ENCODE peak calls at places on chromosomes 5 and 9, in nine cellular contexts. One of them, this sample, is unnamed.

GRCh38 chr5:124315746-124316415 is 430.6 kb downstream of the ZNF608 start:
- DNase-seq in neuronal stem cell: no peak
- DNase-seq in stomach: no peak
- DNase-seq in effector memory CD4-positive, alpha-beta T cell: no peak
- DNase-seq in lung: no peak
- DNase-seq in esophagus squamous epithelium: no peak
- DNase-seq in IMR-90: peak
- DNase-seq in right atrium auricular region: no peak
- DNase-seq in uterus: no peak
- DNase-seq in this sample: no peak

GRCh38 chr9:130043654-130044623 is 950 bp upstream of the FNBP1 start:
- DNase-seq in effector memory CD4-positive, alpha-beta T cell: no peak
- DNase-seq in lung: no peak
- DNase-seq in right atrium auricular region: peak
- DNase-seq in stomach: peak
- DNase-seq in uterus: peak
- DNase-seq in neuronal stem cell: no peak
- DNase-seq in IMR-90: peak
- DNase-seq in esophagus squamous epithelium: no peak
- DNase-seq in this sample: peak

GRCh38 chr5:145718956-145719355 is 116.2 kb downstream of the PRELID2 start:
- DNase-seq in right atrium auricular region: no peak
- DNase-seq in neuronal stem cell: no peak
- DNase-seq in IMR-90: peak
- DNase-seq in effector memory CD4-positive, alpha-beta T cell: no peak
- DNase-seq in lung: no peak
- DNase-seq in stomach: no peak
- DNase-seq in esophagus squamous epithelium: no peak
- DNase-seq in uterus: no peak
- DNase-seq in this sample: no peak

GRCh38 chr5:128062172-128062746 is 21.3 kb upstream of the SLC12A2 start:
- DNase-seq in stomach: no peak
- DNase-seq in uterus: no peak
- DNase-seq in esophagus squamous epithelium: no peak
- DNase-seq in IMR-90: peak
- DNase-seq in right atrium auricular region: no peak
- DNase-seq in neuronal stem cell: no peak
- DNase-seq in lung: no peak
- DNase-seq in effector memory CD4-positive, alpha-beta T cell: no peak
- DNase-seq in this sample: no peak

GRCh38 chr9:37034320-37034937 is 361 bp upstream of the PAX5 start:
- DNase-seq in right atrium auricular region: no peak
- DNase-seq in neuronal stem cell: no peak
- DNase-seq in lung: no peak
- DNase-seq in effector memory CD4-positive, alpha-beta T cell: no peak
- DNase-seq in stomach: no peak
- DNase-seq in uterus: no peak
- DNase-seq in esophagus squamous epithelium: no peak
- DNase-seq in IMR-90: no peak
- DNase-seq in this sample: peak

GRCh38 chr9:1738511-1739100 is 276.5 kb upstream of the SMARCA2 start:
- DNase-seq in esophagus squamous epithelium: no peak
- DNase-seq in stomach: no peak
- DNase-seq in uterus: no peak
- DNase-seq in IMR-90: no peak
- DNase-seq in right atrium auricular region: no peak
- DNase-seq in neuronal stem cell: peak
- DNase-seq in effector memory CD4-positive, alpha-beta T cell: no peak
- DNase-seq in lung: no peak
- DNase-seq in this sample: no peak

GRCh38 chr5:128111818-128112448 is 28.4 kb downstream of the SLC12A2 start:
- DNase-seq in neuronal stem cell: no peak
- DNase-seq in right atrium auricular region: no peak
- DNase-seq in effector memory CD4-positive, alpha-beta T cell: no peak
- DNase-seq in uterus: no peak
- DNase-seq in esophagus squamous epithelium: no peak
- DNase-seq in lung: no peak
- DNase-seq in stomach: no peak
- DNase-seq in IMR-90: peak
- DNase-seq in this sample: no peak

GRCh38 chr5:120108586-120109254 is 355.4 kb upstream of the PRR16 start:
- DNase-seq in esophagus squamous epithelium: no peak
- DNase-seq in right atrium auricular region: no peak
- DNase-seq in uterus: no peak
- DNase-seq in effector memory CD4-positive, alpha-beta T cell: no peak
- DNase-seq in lung: no peak
- DNase-seq in stomach: no peak
- DNase-seq in IMR-90: peak
- DNase-seq in neuronal stem cell: no peak
- DNase-seq in this sample: no peak

GRCh38 chr5:71924980-71925379 is 182.3 kb upstream of the MAP1B start:
- DNase-seq in esophagus squamous epithelium: no peak
- DNase-seq in right atrium auricular region: no peak
- DNase-seq in effector memory CD4-positive, alpha-beta T cell: no peak
- DNase-seq in uterus: no peak
- DNase-seq in IMR-90: peak
- DNase-seq in stomach: no peak
- DNase-seq in neuronal stem cell: no peak
- DNase-seq in lung: no peak
- DNase-seq in this sample: no peak

GRCh38 chr9:112447283-112447761 is 39.3 kb upstream of the KIAA1958 start:
- DNase-seq in stomach: no peak
- DNase-seq in effector memory CD4-positive, alpha-beta T cell: no peak
- DNase-seq in lung: no peak
- DNase-seq in neuronal stem cell: no peak
- DNase-seq in right atrium auricular region: no peak
- DNase-seq in esophagus squamous epithelium: no peak
- DNase-seq in IMR-90: peak
- DNase-seq in uterus: peak
- DNase-seq in this sample: no peak

GRCh38 chr9:132973713-132974112 is 4.8 kb upstream of the GFI1B start:
- DNase-seq in stomach: no peak
- DNase-seq in lung: no peak
- DNase-seq in neuronal stem cell: no peak
- DNase-seq in effector memory CD4-positive, alpha-beta T cell: no peak
- DNase-seq in uterus: no peak
- DNase-seq in esophagus squamous epithelium: no peak
- DNase-seq in IMR-90: peak
- DNase-seq in right atrium auricular region: no peak
- DNase-seq in this sample: no peak

GRCh38 chr9:88230612-88231011 is 92.3 kb upstream of the SPATA31C2 start:
- DNase-seq in lung: no peak
- DNase-seq in IMR-90: peak
- DNase-seq in right atrium auricular region: no peak
- DNase-seq in uterus: no peak
- DNase-seq in effector memory CD4-positive, alpha-beta T cell: no peak
- DNase-seq in stomach: no peak
- DNase-seq in esophagus squamous epithelium: no peak
- DNase-seq in neuronal stem cell: no peak
- DNase-seq in this sample: no peak

GRCh38 chr9:33185406-33185805 is 18.3 kb upstream of the B4GALT1 start:
- DNase-seq in IMR-90: no peak
- DNase-seq in esophagus squamous epithelium: no peak
- DNase-seq in effector memory CD4-positive, alpha-beta T cell: no peak
- DNase-seq in stomach: no peak
- DNase-seq in uterus: no peak
- DNase-seq in right atrium auricular region: no peak
- DNase-seq in lung: no peak
- DNase-seq in neuronal stem cell: no peak
- DNase-seq in this sample: no peak

GRCh38 chr9:19741178-19741577 is 47.7 kb downstream of the SLC24A2 start:
- DNase-seq in stomach: no peak
- DNase-seq in effector memory CD4-positive, alpha-beta T cell: no peak
- DNase-seq in esophagus squamous epithelium: no peak
- DNase-seq in lung: no peak
- DNase-seq in IMR-90: no peak
- DNase-seq in neuronal stem cell: no peak
- DNase-seq in uterus: no peak
- DNase-seq in right atrium auricular region: no peak
- DNase-seq in this sample: no peak

GRCh38 chr9:29349050-29349449 is 1775.8 kb upstream of the C9orf72 start:
- DNase-seq in stomach: no peak
- DNase-seq in lung: no peak
- DNase-seq in neuronal stem cell: no peak
- DNase-seq in right atrium auricular region: no peak
- DNase-seq in esophagus squamous epithelium: no peak
- DNase-seq in uterus: no peak
- DNase-seq in effector memory CD4-positive, alpha-beta T cell: no peak
- DNase-seq in IMR-90: no peak
- DNase-seq in this sample: no peak

GRCh38 chr5:149221731-149222342 is 49.8 kb upstream of the AFAP1L1 start:
- DNase-seq in stomach: no peak
- DNase-seq in IMR-90: peak
- DNase-seq in lung: no peak
- DNase-seq in effector memory CD4-positive, alpha-beta T cell: no peak
- DNase-seq in neuronal stem cell: no peak
- DNase-seq in esophagus squamous epithelium: no peak
- DNase-seq in uterus: no peak
- DNase-seq in right atrium auricular region: no peak
- DNase-seq in this sample: no peak

GRCh38 chr9:16715404-16715803 is 155.1 kb downstream of the BNC2 start:
- DNase-seq in lung: no peak
- DNase-seq in esophagus squamous epithelium: no peak
- DNase-seq in effector memory CD4-positive, alpha-beta T cell: no peak
- DNase-seq in uterus: peak
- DNase-seq in IMR-90: peak
- DNase-seq in right atrium auricular region: no peak
- DNase-seq in neuronal stem cell: no peak
- DNase-seq in stomach: no peak
- DNase-seq in this sample: no peak

GRCh38 chr5:73230264-73231244 is 57.6 kb downstream of the TMEM174 start:
- DNase-seq in right atrium auricular region: no peak
- DNase-seq in uterus: no peak
- DNase-seq in IMR-90: no peak
- DNase-seq in neuronal stem cell: no peak
- DNase-seq in lung: no peak
- DNase-seq in esophagus squamous epithelium: no peak
- DNase-seq in stomach: no peak
- DNase-seq in effector memory CD4-positive, alpha-beta T cell: no peak
- DNase-seq in this sample: no peak
- H3K4me3 ChIP-seq in right atrium auricular region: no peak
- H3K4me3 ChIP-seq in uterus: no peak
- H3K4me3 ChIP-seq in IMR-90: no peak
- H3K4me3 ChIP-seq in neuronal stem cell: no peak
- H3K4me3 ChIP-seq in lung: no peak
- H3K4me3 ChIP-seq in esophagus squamous epithelium: no peak
- H3K4me3 ChIP-seq in stomach: no peak
- H3K4me3 ChIP-seq in effector memory CD4-positive, alpha-beta T cell: no peak
- H3K4me3 ChIP-seq in this sample: no peak

DNA sequence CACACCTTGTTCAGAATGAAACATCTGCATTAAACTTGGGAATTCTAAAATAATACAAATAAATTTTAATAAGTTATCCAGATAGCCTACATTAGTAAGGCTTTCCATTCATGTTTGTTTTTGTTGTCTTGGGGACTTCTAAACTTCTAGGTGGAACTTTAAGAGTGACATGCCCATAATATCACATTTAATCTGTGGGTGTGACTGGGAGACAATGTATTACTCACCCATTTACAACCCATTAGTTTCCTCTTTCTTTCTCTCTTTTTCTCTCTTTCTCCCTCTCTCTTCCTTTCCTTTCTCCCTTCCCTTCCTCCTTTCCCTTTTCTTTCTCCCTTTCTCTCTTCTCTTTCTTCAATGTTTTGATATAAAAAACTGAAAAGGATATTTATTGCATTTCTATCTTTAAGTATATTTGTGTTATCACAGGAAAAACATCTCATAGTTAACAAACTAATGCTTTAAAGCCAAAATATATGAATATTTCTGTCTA is 12.5 kb upstream of the PTGER4 start:
- DNase-seq in IMR-90: no peak
- DNase-seq in neuronal stem cell: no peak
- DNase-seq in right atrium auricular region: no peak
- DNase-seq in esophagus squamous epithelium: no peak
- DNase-seq in effector memory CD4-positive, alpha-beta T cell: no peak
- DNase-seq in stomach: no peak
- DNase-seq in lung: no peak
- DNase-seq in uterus: no peak
- DNase-seq in this sample: no peak
- H3K27ac ChIP-seq in IMR-90: no peak
- H3K27ac ChIP-seq in neuronal stem cell: no peak
- H3K27ac ChIP-seq in right atrium auricular region: no peak
- H3K27ac ChIP-seq in esophagus squamous epithelium: no peak
- H3K27ac ChIP-seq in effector memory CD4-positive, alpha-beta T cell: no peak
- H3K27ac ChIP-seq in stomach: no peak
- H3K27ac ChIP-seq in lung: no peak
- H3K27ac ChIP-seq in uterus: no peak
- H3K27ac ChIP-seq in this sample: no peak

GRCh38 chr5:67997148-67997547 is 218.4 kb upstream of the PIK3R1 start:
- DNase-seq in right atrium auricular region: no peak
- DNase-seq in IMR-90: no peak
- DNase-seq in uterus: no peak
- DNase-seq in effector memory CD4-positive, alpha-beta T cell: no peak
- DNase-seq in esophagus squamous epithelium: no peak
- DNase-seq in lung: no peak
- DNase-seq in stomach: no peak
- DNase-seq in neuronal stem cell: no peak
- DNase-seq in this sample: no peak

GRCh38 chr5:68000805-68001204 is 214.8 kb upstream of the PIK3R1 start:
- DNase-seq in IMR-90: no peak
- DNase-seq in right atrium auricular region: no peak
- DNase-seq in esophagus squamous epithelium: no peak
- DNase-seq in uterus: no peak
- DNase-seq in neuronal stem cell: no peak
- DNase-seq in lung: no peak
- DNase-seq in stomach: no peak
- DNase-seq in effector memory CD4-positive, alpha-beta T cell: no peak
- DNase-seq in this sample: no peak

GRCh38 chr5:67996596-67996995 is 219.0 kb upstream of the PIK3R1 start:
- DNase-seq in IMR-90: no peak
- DNase-seq in esophagus squamous epithelium: no peak
- DNase-seq in effector memory CD4-positive, alpha-beta T cell: no peak
- DNase-seq in uterus: no peak
- DNase-seq in right atrium auricular region: no peak
- DNase-seq in lung: no peak
- DNase-seq in stomach: no peak
- DNase-seq in neuronal stem cell: no peak
- DNase-seq in this sample: no peak

GRCh38 chr5:67997892-67998457 is 217.6 kb upstream of the PIK3R1 start:
- DNase-seq in lung: no peak
- DNase-seq in right atrium auricular region: no peak
- DNase-seq in IMR-90: no peak
- DNase-seq in effector memory CD4-positive, alpha-beta T cell: no peak
- DNase-seq in neuronal stem cell: no peak
- DNase-seq in esophagus squamous epithelium: no peak
- DNase-seq in uterus: no peak
- DNase-seq in stomach: no peak
- DNase-seq in this sample: no peak

GRCh38 chr5:67998709-67999251 is 216.8 kb upstream of the PIK3R1 start:
- DNase-seq in uterus: no peak
- DNase-seq in esophagus squamous epithelium: peak
- DNase-seq in IMR-90: peak
- DNase-seq in lung: peak
- DNase-seq in stomach: no peak
- DNase-seq in right atrium auricular region: peak
- DNase-seq in effector memory CD4-positive, alpha-beta T cell: no peak
- DNase-seq in neuronal stem cell: no peak
- DNase-seq in this sample: peak
- H3K4me3 ChIP-seq in uterus: no peak
- H3K4me3 ChIP-seq in esophagus squamous epithelium: no peak
- H3K4me3 ChIP-seq in IMR-90: no peak
- H3K4me3 ChIP-seq in lung: no peak
- H3K4me3 ChIP-seq in stomach: no peak
- H3K4me3 ChIP-seq in right atrium auricular region: no peak
- H3K4me3 ChIP-seq in effector memory CD4-positive, alpha-beta T cell: no peak
- H3K4me3 ChIP-seq in neuronal stem cell: no peak
- H3K4me3 ChIP-seq in this sample: no peak

GRCh38 chr5:141192110-141192725 is at the start of gene PCDHB10:
- DNase-seq in stomach: no peak
- DNase-seq in right atrium auricular region: no peak
- DNase-seq in lung: no peak
- DNase-seq in esophagus squamous epithelium: no peak
- DNase-seq in neuronal stem cell: peak
- DNase-seq in IMR-90: peak
- DNase-seq in effector memory CD4-positive, alpha-beta T cell: no peak
- DNase-seq in uterus: no peak
- DNase-seq in this sample: peak
- H3K27ac ChIP-seq in stomach: no peak
- H3K27ac ChIP-seq in right atrium auricular region: no peak
- H3K27ac ChIP-seq in lung: no peak
- H3K27ac ChIP-seq in esophagus squamous epithelium: no peak
- H3K27ac ChIP-seq in neuronal stem cell: no peak
- H3K27ac ChIP-seq in IMR-90: no peak
- H3K27ac ChIP-seq in effector memory CD4-positive, alpha-beta T cell: no peak
- H3K27ac ChIP-seq in uterus: no peak
- H3K27ac ChIP-seq in this sample: no peak